ENCODE peak calls at places on chromosomes 13 and 19, in ten cellular contexts. N, V, W, H, I, O, E, D, G and B are unnamed samples.

GRCh38 chr19:45414468-45414867 is 8.0 kb downstream of the POLR1G start:
- DNase-seq in N (no peak), V (no peak), W (no peak), H (no peak), I (no peak), O (no peak), E (no peak), D (no peak), G (no peak), B (no peak)

GRCh38 chr19:41584931-41585330 is 9.0 kb downstream of the CEACAM21 start:
- DNase-seq in N (no peak), V (no peak), W (no peak), H (no peak), I (no peak), O (no peak), E (no peak), D (no peak), G (no peak), B (no peak)

GRCh38 chr19:35666251-35666913 is at the start of gene UPK1A:
- DNase-seq in N (no peak), V (no peak), W (no peak), H (no peak), I (no peak), O (no peak), E (no peak), D (no peak), G (no peak), B (no peak)

GRCh38 chr19:43439183-43440063 is 24.7 kb downstream of the TEX101 start:
- DNase-seq in N (no peak), V (peak), W (no peak), H (no peak), I (peak), O (peak), E (no peak), D (no peak), G (no peak), B (peak)

GRCh38 chr19:43425567-43426392 is 11.1 kb downstream of the TEX101 start:
- DNase-seq in N (no peak), V (peak), W (no peak), H (peak), I (peak), O (no peak), E (peak), D (no peak), G (peak), B (peak)

GRCh38 chr13:42893346-42893745 is 98.7 kb downstream of the EPSTI1 start:
- DNase-seq in N (no peak), V (peak), W (no peak), H (no peak), I (peak), O (no peak), E (no peak), D (no peak), G (peak), B (no peak)

GRCh38 chr13:106566682-106567420 is 1.1 kb downstream of the ARGLU1 start:
- DNase-seq in N (peak), V (peak), W (peak), H (peak), I (peak), O (no peak), E (peak), D (peak), G (peak), B (peak)

GRCh38 chr13:72166102-72166660 is 299.2 kb upstream of the DACH1 start:
- DNase-seq in N (no peak), V (peak), W (no peak), H (no peak), I (no peak), O (no peak), E (no peak), D (no peak), G (no peak), B (no peak)

GRCh38 chr13:82654851-82655517 is 1227.3 kb downstream of the SLITRK1 start:
- DNase-seq in N (peak), V (no peak), W (no peak), H (no peak), I (peak), O (no peak), E (no peak), D (peak), G (no peak), B (peak)

GRCh38 chr19:3346677-3347353 is 19.6 kb upstream of the NFIC start:
- DNase-seq in N (peak), V (no peak), W (no peak), H (no peak), I (peak), O (no peak), E (peak), D (peak), G (no peak), B (no peak)

GRCh38 chr19:33268162-33268991 is 34.0 kb downstream of the CEBPA start:
- DNase-seq in N (peak), V (no peak), W (no peak), H (no peak), I (no peak), O (no peak), E (no peak), D (no peak), G (no peak), B (no peak)

GRCh38 chr19:50821248-50821612 is 2.4 kb downstream of the KLK1 start:
- DNase-seq in N (no peak), V (no peak), W (no peak), H (no peak), I (no peak), O (no peak), E (no peak), D (no peak), G (no peak), B (no peak)

GRCh38 chr19:50819636-50820035 is 4.0 kb downstream of the KLK1 start:
- DNase-seq in N (no peak), V (no peak), W (no peak), H (no peak), I (no peak), O (no peak), E (no peak), D (no peak), G (no peak), B (no peak)

GRCh38 chr19:50820549-50821247 is 2.9 kb downstream of the KLK1 start:
- DNase-seq in N (no peak), V (no peak), W (no peak), H (no peak), I (no peak), O (no peak), E (no peak), D (no peak), G (no peak), B (peak)

GRCh38 chr19:50818859-50819472 is 4.6 kb downstream of the KLK1 start:
- DNase-seq in N (no peak), V (no peak), W (no peak), H (no peak), I (no peak), O (no peak), E (no peak), D (no peak), G (no peak), B (no peak)

DNA sequence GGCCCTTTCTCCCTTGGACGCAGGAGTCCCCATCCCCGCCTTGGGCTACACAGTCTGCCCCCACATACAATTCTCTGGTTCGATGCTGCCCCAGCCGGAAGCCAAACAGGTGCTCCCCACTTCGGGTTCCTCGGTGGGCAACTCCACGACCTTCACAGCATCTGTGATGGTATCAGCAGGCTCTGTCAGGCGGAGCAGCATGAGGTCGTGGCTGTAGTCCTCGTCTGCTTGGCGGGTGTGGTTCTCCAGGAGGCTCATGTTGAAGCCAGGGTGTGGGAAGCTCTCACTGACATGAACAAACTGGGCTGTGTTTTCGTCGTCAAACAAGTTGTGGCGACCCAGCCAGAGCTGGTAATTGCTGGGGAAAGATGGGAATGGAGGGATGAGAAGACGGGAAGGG is 3.5 kb downstream of the KLK1 start:
- DNase-seq in N (no peak), V (no peak), W (no peak), H (no peak), I (no peak), O (no peak), E (no peak), D (no peak), G (no peak), B (peak)
- H3K27ac ChIP-seq in N (no peak), V (no peak), W (no peak), H (no peak), I (no peak), O (peak), E (no peak), D (no peak), G (no peak), B (peak)

DNA sequence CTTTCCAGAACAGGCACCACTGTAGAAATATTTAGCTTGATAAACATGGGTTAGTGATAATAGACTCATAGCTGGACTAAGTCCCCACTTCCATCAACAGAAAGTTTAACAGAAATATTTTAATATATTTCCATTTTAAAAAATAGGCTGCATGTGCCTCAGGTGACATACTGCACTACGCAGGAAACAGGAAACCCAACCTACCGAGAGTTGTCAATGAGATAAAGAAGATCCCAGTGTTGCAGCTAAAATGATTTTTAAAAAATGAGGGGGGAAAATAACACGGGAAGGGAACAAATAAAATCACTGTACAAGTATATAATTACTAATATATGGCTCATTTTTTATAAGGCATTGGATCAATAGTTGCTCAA is 154.8 kb downstream of the TBC1D4 start:
- DNase-seq in N (no peak), V (no peak), W (no peak), H (no peak), I (no peak), O (no peak), E (no peak), D (no peak), G (no peak), B (no peak)
- H3K4me3 ChIP-seq in N (no peak), V (no peak), W (peak), H (no peak), I (no peak), O (peak), E (no peak), D (peak), G (no peak), B (no peak)

GRCh38 chr13:27011661-27012060 is 159.9 kb downstream of the USP12 start:
- DNase-seq in N (no peak), V (no peak), W (no peak), H (no peak), I (no peak), O (no peak), E (no peak), D (no peak), G (no peak), B (no peak)

GRCh38 chr13:27016871-27017270 is 154.7 kb downstream of the USP12 start:
- DNase-seq in N (no peak), V (no peak), W (no peak), H (no peak), I (no peak), O (no peak), E (no peak), D (no peak), G (no peak), B (peak)

GRCh38 chr13:27014406-27015359 is 156.9 kb downstream of the USP12 start:
- DNase-seq in N (no peak), V (no peak), W (no peak), H (no peak), I (no peak), O (no peak), E (no peak), D (no peak), G (no peak), B (no peak)

GRCh38 chr13:27008733-27009132 is 162.9 kb downstream of the USP12 start:
- DNase-seq in N (no peak), V (no peak), W (no peak), H (no peak), I (no peak), O (no peak), E (no peak), D (no peak), G (no peak), B (no peak)

GRCh38 chr13:27012482-27013197 is 159.0 kb downstream of the USP12 start:
- DNase-seq in N (no peak), V (peak), W (no peak), H (no peak), I (peak), O (no peak), E (no peak), D (no peak), G (no peak), B (no peak)
- H3K27ac ChIP-seq in N (no peak), V (peak), W (no peak), H (no peak), I (peak), O (no peak), E (no peak), D (no peak), G (no peak), B (no peak)

GRCh38 chr19:58294743-58295374 is 10.3 kb upstream of the ERVK3-1 start:
- DNase-seq in N (no peak), V (no peak), W (no peak), H (no peak), I (no peak), O (no peak), E (no peak), D (no peak), G (no peak), B (no peak)
- H3K4me3 ChIP-seq in N (no peak), V (no peak), W (no peak), H (no peak), I (no peak), O (no peak), E (no peak), D (no peak), G (no peak), B (no peak)

DNA sequence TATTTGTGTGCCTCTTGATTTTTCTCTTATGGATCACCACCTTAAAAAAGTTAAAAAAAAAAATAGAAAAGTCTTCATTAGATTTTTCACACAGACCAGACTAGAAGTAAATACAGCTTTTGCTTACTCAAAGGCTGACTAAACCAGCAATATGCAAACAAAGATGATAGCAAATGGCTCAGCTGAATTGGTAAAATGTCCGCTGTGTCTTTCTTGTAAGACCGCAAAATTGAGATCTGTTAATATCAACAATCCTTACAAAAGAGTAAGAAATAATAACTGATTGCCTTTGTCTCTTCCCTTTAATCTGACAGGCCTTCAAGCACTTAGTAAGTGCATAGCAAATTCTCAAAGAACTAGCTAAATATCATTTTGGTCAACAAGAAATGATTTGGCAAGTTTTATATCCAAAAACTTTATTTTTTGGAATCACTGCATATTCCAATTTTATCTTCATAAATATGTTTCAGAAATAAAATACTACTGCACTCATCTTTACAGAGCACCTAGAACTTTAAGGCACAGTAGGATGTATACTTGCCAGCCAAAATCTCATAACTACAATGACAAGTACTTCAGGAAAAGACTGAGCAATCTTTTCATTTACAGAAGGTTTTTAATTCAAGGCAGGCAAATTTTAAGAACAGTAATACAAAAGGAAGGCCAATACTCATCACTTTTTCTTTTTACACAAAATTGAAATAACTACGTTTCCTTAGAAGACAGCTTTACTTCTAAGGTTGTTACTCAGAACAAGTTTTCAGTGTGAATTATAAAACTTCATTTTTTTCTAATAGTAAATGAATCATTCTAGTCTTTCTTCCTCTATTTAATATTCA is 1.2 kb downstream of the ELF1 start:
- DNase-seq in N (no peak), V (peak), W (no peak), H (no peak), I (no peak), O (no peak), E (no peak), D (no peak), G (no peak), B (no peak)
- H3K27ac ChIP-seq in N (no peak), V (peak), W (no peak), H (no peak), I (no peak), O (peak), E (no peak), D (no peak), G (no peak), B (peak)

DNA sequence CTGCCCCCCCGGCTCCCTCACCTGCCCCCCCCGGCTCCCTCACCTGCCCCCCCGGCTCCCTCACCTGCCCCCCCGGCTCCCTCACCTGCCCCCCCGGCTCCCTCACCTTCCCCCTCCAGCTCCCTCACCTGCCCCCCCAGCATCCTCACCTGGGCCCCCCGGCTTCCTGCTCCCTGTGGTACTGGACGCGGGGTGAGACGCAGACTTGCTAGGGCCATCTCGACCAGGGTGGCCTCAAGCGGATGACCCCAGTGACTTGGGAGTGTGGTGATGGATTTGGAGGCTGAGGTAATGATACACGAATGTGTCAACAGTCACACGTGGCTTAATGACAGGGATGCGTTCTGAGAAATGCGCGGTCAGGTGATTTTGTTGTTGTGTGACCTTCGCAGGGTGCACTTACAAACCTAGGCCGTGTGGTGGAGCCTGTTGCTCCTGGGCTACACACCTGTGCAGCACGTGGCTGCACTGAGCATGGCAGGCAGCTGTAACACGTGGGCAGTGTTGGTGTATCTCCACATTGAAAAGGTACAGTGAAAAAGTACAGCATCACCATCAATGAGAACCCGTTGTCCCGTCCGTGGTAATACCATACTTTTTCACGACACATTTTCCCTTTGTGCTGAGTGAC is 197.8 kb downstream of the TEX29 start:
- DNase-seq in N (no peak), V (no peak), W (no peak), H (no peak), I (no peak), O (no peak), E (no peak), D (no peak), G (peak), B (peak)
- H3K4me3 ChIP-seq in N (no peak), V (no peak), W (no peak), H (no peak), I (no peak), O (no peak), E (no peak), D (no peak), G (no peak), B (no peak)

DNA sequence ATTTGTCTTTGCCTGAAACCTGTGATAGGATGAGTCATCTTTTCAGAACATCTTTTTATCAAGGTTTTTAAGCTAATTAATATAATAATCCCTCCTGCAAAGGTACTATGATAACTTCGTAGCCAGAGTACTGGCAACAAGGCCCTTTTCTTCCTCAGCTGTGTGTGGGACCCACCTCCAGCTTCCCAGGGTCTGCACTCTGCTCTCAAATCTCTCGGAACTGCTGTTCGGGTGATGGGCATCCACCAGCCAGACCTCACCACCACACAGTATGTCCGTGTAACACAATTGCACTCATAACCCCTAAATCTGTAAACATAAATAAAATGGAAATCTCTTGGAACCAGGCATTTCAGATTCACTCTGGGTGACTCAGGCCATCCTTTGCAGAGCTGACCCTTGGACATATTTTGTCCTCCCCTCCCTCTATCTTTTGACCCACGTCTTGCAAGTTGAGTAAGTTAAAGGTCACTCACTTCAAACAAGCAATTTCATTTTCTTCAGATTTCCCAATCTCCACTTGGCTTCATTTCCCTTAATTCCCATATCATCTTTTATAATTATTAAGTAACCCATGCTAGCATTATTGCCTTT is 29.5 kb downstream of the COL4A1 start:
- DNase-seq in N (no peak), V (no peak), W (no peak), H (no peak), I (no peak), O (no peak), E (no peak), D (no peak), G (no peak), B (peak)
- H3K27ac ChIP-seq in N (peak), V (no peak), W (no peak), H (no peak), I (no peak), O (no peak), E (no peak), D (peak), G (no peak), B (no peak)

GRCh38 chr19:49423985-49424303 is 703 bp upstream of the PTH2 start:
- DNase-seq in N (no peak), V (no peak), W (no peak), H (no peak), I (no peak), O (peak), E (no peak), D (no peak), G (no peak), B (no peak)

GRCh38 chr19:49425178-49425577 is at the start of gene GFY:
- DNase-seq in N (no peak), V (no peak), W (no peak), H (no peak), I (no peak), O (no peak), E (no peak), D (no peak), G (no peak), B (no peak)

GRCh38 chr19:49427855-49428546 is 2.8 kb downstream of the GFY start:
- DNase-seq in N (no peak), V (peak), W (peak), H (peak), I (peak), O (no peak), E (peak), D (no peak), G (peak), B (peak)

GRCh38 chr19:49427339-49427738 is 2.2 kb downstream of the GFY start:
- DNase-seq in N (no peak), V (no peak), W (no peak), H (no peak), I (no peak), O (no peak), E (no peak), D (no peak), G (no peak), B (no peak)

GRCh38 chr19:49425922-49426592 is 869 bp downstream of the GFY start:
- DNase-seq in N (no peak), V (peak), W (no peak), H (peak), I (peak), O (no peak), E (no peak), D (no peak), G (peak), B (no peak)
- H3K4me3 ChIP-seq in N (no peak), V (no peak), W (no peak), H (peak), I (no peak), O (no peak), E (no peak), D (no peak), G (no peak), B (no peak)

DNA sequence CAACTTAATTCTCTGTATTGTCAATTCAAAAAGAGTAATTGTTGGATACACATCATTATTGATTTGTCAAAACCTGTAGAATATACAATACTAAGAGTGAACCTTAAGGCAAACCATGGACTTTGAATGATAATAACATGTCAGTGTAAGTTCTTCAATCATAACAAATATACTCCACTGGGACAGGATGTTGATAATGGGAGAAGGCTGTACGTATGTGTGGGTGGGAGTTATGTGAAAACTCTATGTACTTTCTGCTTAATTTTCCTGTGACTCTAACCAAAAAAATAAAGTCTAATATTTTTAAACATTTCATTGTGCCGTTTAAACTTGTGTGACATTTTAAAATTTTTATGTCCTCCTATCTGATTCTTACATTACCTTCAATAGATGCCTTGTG is 526.7 kb downstream of the SUCLA2 start:
- DNase-seq in N (no peak), V (no peak), W (no peak), H (no peak), I (no peak), O (no peak), E (no peak), D (no peak), G (no peak), B (no peak)
- H3K27ac ChIP-seq in N (no peak), V (no peak), W (no peak), H (no peak), I (no peak), O (no peak), E (no peak), D (no peak), G (no peak), B (no peak)

GRCh38 chr19:1446713-1447564 is 3.0 kb upstream of the APC2 start:
- DNase-seq in N (no peak), V (no peak), W (peak), H (peak), I (peak), O (peak), E (no peak), D (no peak), G (no peak), B (no peak)
- H3K4me3 ChIP-seq in N (no peak), V (no peak), W (peak), H (peak), I (no peak), O (no peak), E (peak), D (peak), G (no peak), B (peak)